ENCODE peak calls at places on chromosomes 1 and 21, in six cellular contexts. Z is GM23248, A is GM23338, N is PC-3, C is HCT116, V is hepatocyte. F is an unnamed sample.

GRCh38 chr1:109167114-109167513 is 46.6 kb upstream of the SARS1 start:
- DNase-seq in V (no peak), N (no peak), A (no peak), C (no peak), Z (no peak), F (no peak)

GRCh38 chr21:36097427-36098230 is 27.8 kb downstream of the CBR1 start:
- DNase-seq in A (no peak), V (no peak), C (no peak), N (peak), Z (no peak), F (no peak)

GRCh38 chr1:46171351-46171750 is 3.5 kb upstream of the TSPAN1 start:
- DNase-seq in C (no peak), A (no peak), N (peak), V (no peak), Z (no peak), F (no peak)

GRCh38 chr1:99590578-99591209 is 55.2 kb upstream of the PALMD start:
- DNase-seq in N (peak), V (no peak), A (no peak), C (no peak), Z (peak), F (no peak)

GRCh38 chr1:2972879-2973575 is 48.2 kb upstream of the ACTRT2 start:
- DNase-seq in A (no peak), Z (no peak), C (no peak), N (no peak), V (no peak), F (no peak)

GRCh38 chr1:200699871-200700270 is 30.2 kb upstream of the DDX59 start:
- DNase-seq in V (peak), Z (no peak), N (no peak), A (peak), C (no peak), F (no peak)

GRCh38 chr1:9728451-9729295 is 77.1 kb downstream of the PIK3CD start:
- DNase-seq in Z (no peak), V (no peak), N (no peak), A (no peak), C (no peak), F (no peak)

GRCh38 chr1:30218438-30218837 is 504.9 kb downstream of the MATN1 start:
- DNase-seq in C (no peak), A (no peak), N (no peak), V (no peak), Z (no peak), F (no peak)

GRCh38 chr1:59985901-59986735 is 59.5 kb upstream of the CYP2J2 start:
- DNase-seq in A (peak), C (no peak), V (peak), N (no peak), Z (peak), F (peak)

GRCh38 chr1:228411548-228412430 is 4.9 kb downstream of the TRIM17 start:
- DNase-seq in N (no peak), Z (no peak), V (no peak), C (no peak), A (no peak), F (no peak)

GRCh38 chr21:44767834-44768831 is 33.5 kb downstream of the UBE2G2 start:
- DNase-seq in A (peak), N (no peak), C (no peak), V (no peak), Z (no peak), F (peak)

GRCh38 chr1:12627308-12627707 is 9.3 kb upstream of the DHRS3 start:
- DNase-seq in V (no peak), N (no peak), Z (no peak), A (no peak), C (no peak), F (no peak)

GRCh38 chr1:72845342-72845741 is 563.0 kb upstream of the NEGR1 start:
- DNase-seq in A (peak), N (peak), Z (peak), V (peak), C (no peak), F (peak)

GRCh38 chr1:168991667-168992475 is 114.6 kb upstream of the ATP1B1 start:
- DNase-seq in V (no peak), C (no peak), A (no peak), Z (peak), N (peak), F (no peak)

GRCh38 chr1:110309768-110310167 is 29.4 kb upstream of the RBM15 start:
- DNase-seq in N (peak), Z (peak), C (no peak), A (no peak), V (peak), F (no peak)

GRCh38 chr1:58568911-58569310 is 8.1 kb downstream of the TACSTD2 start:
- DNase-seq in C (no peak), Z (no peak), N (no peak), A (no peak), V (no peak), F (no peak)

GRCh38 chr1:116515702-116516101 is 55.1 kb downstream of the CD58 start:
- DNase-seq in C (no peak), A (no peak), V (no peak), Z (no peak), N (no peak), F (no peak)

GRCh38 chr1:212698467-212699103 is 1.1 kb downstream of the BATF3 start:
- DNase-seq in N (no peak), Z (no peak), C (no peak), V (no peak), A (no peak), F (no peak)
- TF ChIP-seq EZH2 in N (no peak), Z (no peak), C (no peak), V (no peak), A (no peak), F (no peak)

DNA sequence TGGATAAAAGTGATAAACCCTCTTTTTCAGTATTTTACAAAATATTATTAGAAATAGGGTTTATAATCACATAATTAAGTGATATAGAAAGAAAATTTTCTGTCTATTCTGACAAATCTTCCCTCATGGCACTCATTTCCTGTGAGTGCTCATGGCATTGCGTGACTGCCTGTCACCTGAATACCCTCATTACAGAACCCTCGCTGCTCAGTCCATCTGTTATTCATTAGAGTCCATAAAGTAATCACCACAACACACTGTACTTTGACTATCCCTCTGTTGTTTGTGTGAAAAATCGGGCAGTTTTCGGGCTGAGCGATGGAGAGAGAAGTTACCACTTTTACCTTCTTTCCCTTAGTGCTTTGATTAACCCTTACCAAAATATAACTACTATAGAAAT is 100.4 kb upstream of the BRINP3 start:
- DNase-seq in C (no peak), Z (no peak), N (no peak), V (no peak), A (no peak), F (no peak)
- TF ChIP-seq EZH2phosphoT487 in C (no peak), Z (no peak), N (no peak), V (no peak), A (no peak), F (no peak)

DNA sequence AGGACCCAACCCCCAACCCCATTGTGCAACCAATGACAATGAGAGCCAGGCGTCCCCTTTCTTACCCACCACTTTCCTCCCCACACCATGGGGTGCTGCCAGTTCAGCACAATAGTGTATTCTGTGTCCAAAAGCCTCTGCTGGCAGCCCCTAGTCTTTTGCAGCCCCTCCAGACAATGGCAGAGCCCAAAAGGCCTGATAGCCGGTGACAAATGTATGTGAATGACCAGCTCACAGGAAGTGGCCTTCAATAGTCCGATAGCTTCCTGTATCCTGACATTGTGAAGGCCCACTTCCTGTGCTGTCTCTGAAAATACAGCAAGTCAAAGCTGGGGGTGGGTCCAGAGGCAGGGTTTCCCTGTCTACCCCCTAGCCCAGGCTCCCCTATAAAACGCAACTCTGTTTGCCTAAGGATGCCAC is 16.6 kb downstream of the SMIM12 start:
- DNase-seq in C (no peak), V (no peak), Z (no peak), N (no peak), A (no peak), F (peak)
- TF ChIP-seq EZH2 in C (no peak), V (no peak), Z (no peak), N (no peak), A (no peak), F (no peak)

GRCh38 chr1:182048562-182048961 is 12.9 kb downstream of the ZNF648 start:
- DNase-seq in C (no peak), V (no peak), N (no peak), A (no peak), Z (no peak), F (no peak)

GRCh38 chr1:182050481-182051438 is 10.8 kb downstream of the ZNF648 start:
- DNase-seq in N (no peak), A (no peak), V (no peak), Z (no peak), C (no peak), F (no peak)

GRCh38 chr1:182056596-182057366 is 4.7 kb downstream of the ZNF648 start:
- DNase-seq in V (no peak), C (no peak), A (peak), Z (no peak), N (no peak), F (no peak)

GRCh38 chr1:182054698-182055326 is 6.7 kb downstream of the ZNF648 start:
- DNase-seq in Z (peak), C (peak), N (peak), A (peak), V (peak), F (peak)

DNA sequence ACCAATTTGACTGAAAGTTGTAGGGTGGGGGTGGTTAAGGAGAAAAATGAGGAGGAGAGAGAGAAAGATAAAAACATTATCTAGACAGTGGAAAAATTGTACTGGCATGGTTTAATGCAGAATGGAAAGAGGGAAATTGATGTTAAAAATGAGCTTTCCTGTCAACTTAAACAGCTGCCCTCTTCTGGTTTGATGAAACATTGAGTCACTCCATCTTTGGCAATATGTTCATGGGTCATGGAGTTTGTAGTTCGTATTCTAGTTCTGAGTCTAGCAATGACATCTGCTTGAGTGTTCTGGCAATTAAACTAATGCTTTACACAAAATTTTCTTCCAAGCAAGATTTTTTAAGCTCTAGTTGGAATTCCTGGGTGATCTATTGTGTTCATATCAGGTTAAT is 9.6 kb downstream of the ZNF648 start:
- DNase-seq in V (no peak), N (no peak), C (no peak), A (no peak), Z (peak), F (no peak)
- TF ChIP-seq EZH2phosphoT487 in V (no peak), N (no peak), C (no peak), A (no peak), Z (no peak), F (no peak)

F was measured in neural progenitor cell.